ENCODE peak calls at places on chromosome 11, in five cellular contexts. One of them, this sample, is unnamed.
A peak's percentile ranks its signal among the peaks of the same experiment; 100 is the strongest.

GRCh38 chr11:12213920-12214319 is 103.5 kb downstream of the MICAL2 start:
- DNase-seq in fibroblast of villous mesenchyme: peak; percentile 71
- DNase-seq in activated CD8-positive, alpha-beta T cell treated with anti-CD3 and anti-CD28 coated beads for 36 hours: no peak
- DNase-seq in IMR-90: peak; percentile 86
- DNase-seq in choroid plexus epithelial cell: no peak
- DNase-seq in this sample: no peak

GRCh38 chr11:55719608-55720160 is 53.6 kb upstream of the OR5D13 start:
- DNase-seq in fibroblast of villous mesenchyme: no peak
- DNase-seq in activated CD8-positive, alpha-beta T cell treated with anti-CD3 and anti-CD28 coated beads for 36 hours: no peak
- DNase-seq in IMR-90: no peak
- DNase-seq in choroid plexus epithelial cell: no peak
- DNase-seq in this sample: no peak

GRCh38 chr11:123184531-123184930 is 10.5 kb downstream of the CLMP start:
- DNase-seq in fibroblast of villous mesenchyme: no peak
- DNase-seq in activated CD8-positive, alpha-beta T cell treated with anti-CD3 and anti-CD28 coated beads for 36 hours: no peak
- DNase-seq in IMR-90: no peak
- DNase-seq in choroid plexus epithelial cell: no peak
- DNase-seq in this sample: no peak

GRCh38 chr11:61996933-61997332 is 29.5 kb upstream of the FTH1 start:
- DNase-seq in fibroblast of villous mesenchyme: no peak
- DNase-seq in activated CD8-positive, alpha-beta T cell treated with anti-CD3 and anti-CD28 coated beads for 36 hours: no peak
- DNase-seq in IMR-90: no peak
- DNase-seq in choroid plexus epithelial cell: no peak
- DNase-seq in this sample: no peak

GRCh38 chr11:61090092-61090491 is 12.2 kb upstream of the CD5 start:
- DNase-seq in fibroblast of villous mesenchyme: no peak
- DNase-seq in activated CD8-positive, alpha-beta T cell treated with anti-CD3 and anti-CD28 coated beads for 36 hours: no peak
- DNase-seq in IMR-90: no peak
- DNase-seq in choroid plexus epithelial cell: no peak
- DNase-seq in this sample: no peak

GRCh38 chr11:43419460-43419859 is 60.7 kb downstream of the TTC17 start:
- DNase-seq in fibroblast of villous mesenchyme: peak; percentile 52
- DNase-seq in activated CD8-positive, alpha-beta T cell treated with anti-CD3 and anti-CD28 coated beads for 36 hours: peak; percentile 59
- DNase-seq in IMR-90: peak; percentile 53
- DNase-seq in choroid plexus epithelial cell: peak; percentile 75
- DNase-seq in this sample: peak; percentile 34

GRCh38 chr11:76667271-76667818 is 3.2 kb downstream of the LRRC32 start:
- DNase-seq in fibroblast of villous mesenchyme: no peak
- DNase-seq in activated CD8-positive, alpha-beta T cell treated with anti-CD3 and anti-CD28 coated beads for 36 hours: no peak
- DNase-seq in IMR-90: no peak
- DNase-seq in choroid plexus epithelial cell: no peak
- DNase-seq in this sample: no peak

GRCh38 chr11:123751777-123752176 is 2.5 kb downstream of the OR6X1 start:
- DNase-seq in fibroblast of villous mesenchyme: no peak
- DNase-seq in activated CD8-positive, alpha-beta T cell treated with anti-CD3 and anti-CD28 coated beads for 36 hours: no peak
- DNase-seq in IMR-90: no peak
- DNase-seq in choroid plexus epithelial cell: no peak
- DNase-seq in this sample: no peak

GRCh38 chr11:61176446-61176845 is 15.2 kb upstream of the VPS37C start:
- DNase-seq in fibroblast of villous mesenchyme: no peak
- DNase-seq in activated CD8-positive, alpha-beta T cell treated with anti-CD3 and anti-CD28 coated beads for 36 hours: no peak
- DNase-seq in IMR-90: no peak
- DNase-seq in choroid plexus epithelial cell: no peak
- DNase-seq in this sample: no peak

GRCh38 chr11:69526453-69526810 is 45.0 kb downstream of the LINC01488 start:
- DNase-seq in fibroblast of villous mesenchyme: no peak
- DNase-seq in activated CD8-positive, alpha-beta T cell treated with anti-CD3 and anti-CD28 coated beads for 36 hours: no peak
- DNase-seq in IMR-90: no peak
- DNase-seq in choroid plexus epithelial cell: no peak
- DNase-seq in this sample: no peak

GRCh38 chr11:119361056-119361787 is 14.7 kb upstream of the MFRP start:
- DNase-seq in fibroblast of villous mesenchyme: peak; percentile 81
- DNase-seq in activated CD8-positive, alpha-beta T cell treated with anti-CD3 and anti-CD28 coated beads for 36 hours: peak; percentile 56
- DNase-seq in IMR-90: peak; percentile 87
- DNase-seq in choroid plexus epithelial cell: peak; percentile 74
- DNase-seq in this sample: no peak

GRCh38 chr11:61967924-61968757 is 707 bp upstream of the FTH1 start:
- DNase-seq in fibroblast of villous mesenchyme: peak; percentile 38
- DNase-seq in activated CD8-positive, alpha-beta T cell treated with anti-CD3 and anti-CD28 coated beads for 36 hours: peak; percentile 59
- DNase-seq in IMR-90: no peak
- DNase-seq in choroid plexus epithelial cell: no peak
- DNase-seq in this sample: peak; percentile 41

GRCh38 chr11:74680703-74681531 is 50.3 kb downstream of the CHRDL2 start:
- DNase-seq in fibroblast of villous mesenchyme: no peak
- DNase-seq in activated CD8-positive, alpha-beta T cell treated with anti-CD3 and anti-CD28 coated beads for 36 hours: no peak
- DNase-seq in IMR-90: no peak
- DNase-seq in choroid plexus epithelial cell: no peak
- DNase-seq in this sample: no peak

GRCh38 chr11:107783121-107783520 is 71.3 kb upstream of the SLN start:
- DNase-seq in fibroblast of villous mesenchyme: no peak
- DNase-seq in activated CD8-positive, alpha-beta T cell treated with anti-CD3 and anti-CD28 coated beads for 36 hours: no peak
- DNase-seq in IMR-90: peak; percentile 8
- DNase-seq in choroid plexus epithelial cell: no peak
- DNase-seq in this sample: no peak

GRCh38 chr11:4960877-4961276 is 5.4 kb upstream of the OR51A2 start:
- DNase-seq in fibroblast of villous mesenchyme: no peak
- DNase-seq in activated CD8-positive, alpha-beta T cell treated with anti-CD3 and anti-CD28 coated beads for 36 hours: no peak
- DNase-seq in IMR-90: no peak
- DNase-seq in choroid plexus epithelial cell: no peak
- DNase-seq in this sample: no peak

GRCh38 chr11:10348650-10349280 is 43.9 kb downstream of the ADM start:
- DNase-seq in fibroblast of villous mesenchyme: peak; percentile 81
- DNase-seq in activated CD8-positive, alpha-beta T cell treated with anti-CD3 and anti-CD28 coated beads for 36 hours: no peak
- DNase-seq in IMR-90: peak; percentile 84
- DNase-seq in choroid plexus epithelial cell: peak; percentile 74
- DNase-seq in this sample: peak; percentile 33

GRCh38 chr11:66479741-66480115 is 506 bp upstream of the DPP3 start:
- DNase-seq in fibroblast of villous mesenchyme: no peak
- DNase-seq in activated CD8-positive, alpha-beta T cell treated with anti-CD3 and anti-CD28 coated beads for 36 hours: no peak
- DNase-seq in IMR-90: no peak
- DNase-seq in choroid plexus epithelial cell: no peak
- DNase-seq in this sample: no peak

GRCh38 chr11:99645934-99646333 is 625.2 kb downstream of the CNTN5 start:
- DNase-seq in fibroblast of villous mesenchyme: no peak
- DNase-seq in activated CD8-positive, alpha-beta T cell treated with anti-CD3 and anti-CD28 coated beads for 36 hours: no peak
- DNase-seq in IMR-90: no peak
- DNase-seq in choroid plexus epithelial cell: no peak
- DNase-seq in this sample: no peak

GRCh38 chr11:60864856-60865513 is 2.4 kb upstream of the ZP1 start:
- DNase-seq in fibroblast of villous mesenchyme: no peak
- DNase-seq in activated CD8-positive, alpha-beta T cell treated with anti-CD3 and anti-CD28 coated beads for 36 hours: no peak
- DNase-seq in IMR-90: no peak
- DNase-seq in choroid plexus epithelial cell: no peak
- DNase-seq in this sample: no peak

GRCh38 chr11:70482529-70482917 is 84.2 kb downstream of the CTTN start:
- DNase-seq in fibroblast of villous mesenchyme: peak; percentile 3
- DNase-seq in activated CD8-positive, alpha-beta T cell treated with anti-CD3 and anti-CD28 coated beads for 36 hours: no peak
- DNase-seq in IMR-90: peak; percentile 11
- DNase-seq in choroid plexus epithelial cell: peak; percentile 55
- DNase-seq in this sample: no peak

GRCh38 chr11:68128682-68129327 is 7.6 kb upstream of the CHKA start:
- DNase-seq in fibroblast of villous mesenchyme: peak; percentile 94
- DNase-seq in activated CD8-positive, alpha-beta T cell treated with anti-CD3 and anti-CD28 coated beads for 36 hours: no peak
- DNase-seq in IMR-90: peak; percentile 70
- DNase-seq in choroid plexus epithelial cell: peak; percentile 89
- DNase-seq in this sample: peak; percentile 65

GRCh38 chr11:78651923-78652602 is 77.4 kb upstream of the NARS2 start:
- DNase-seq in fibroblast of villous mesenchyme: no peak
- DNase-seq in activated CD8-positive, alpha-beta T cell treated with anti-CD3 and anti-CD28 coated beads for 36 hours: peak; percentile 78
- DNase-seq in IMR-90: no peak
- DNase-seq in choroid plexus epithelial cell: no peak
- DNase-seq in this sample: no peak

GRCh38 chr11:18367431-18367830 is 26.9 kb upstream of the LDHA start:
- DNase-seq in fibroblast of villous mesenchyme: no peak
- DNase-seq in activated CD8-positive, alpha-beta T cell treated with anti-CD3 and anti-CD28 coated beads for 36 hours: no peak
- DNase-seq in IMR-90: peak; percentile 12
- DNase-seq in choroid plexus epithelial cell: peak; percentile 36
- DNase-seq in this sample: no peak

GRCh38 chr11:13242564-13242963 is 35.0 kb upstream of the BMAL1 start:
- DNase-seq in fibroblast of villous mesenchyme: no peak
- DNase-seq in activated CD8-positive, alpha-beta T cell treated with anti-CD3 and anti-CD28 coated beads for 36 hours: no peak
- DNase-seq in IMR-90: no peak
- DNase-seq in choroid plexus epithelial cell: no peak
- DNase-seq in this sample: no peak

GRCh38 chr11:107707128-107707760 is 4.6 kb downstream of the SLN start:
- DNase-seq in fibroblast of villous mesenchyme: no peak
- DNase-seq in activated CD8-positive, alpha-beta T cell treated with anti-CD3 and anti-CD28 coated beads for 36 hours: no peak
- DNase-seq in IMR-90: no peak
- DNase-seq in choroid plexus epithelial cell: no peak
- DNase-seq in this sample: no peak

GRCh38 chr11:63920126-63920869 is 3.3 kb upstream of the RCOR2 start:
- DNase-seq in fibroblast of villous mesenchyme: no peak
- DNase-seq in activated CD8-positive, alpha-beta T cell treated with anti-CD3 and anti-CD28 coated beads for 36 hours: peak; percentile 25
- DNase-seq in IMR-90: no peak
- DNase-seq in choroid plexus epithelial cell: no peak
- DNase-seq in this sample: no peak

GRCh38 chr11:31237819-31238771 is 131.4 kb downstream of the DCDC1 start:
- DNase-seq in fibroblast of villous mesenchyme: no peak
- DNase-seq in activated CD8-positive, alpha-beta T cell treated with anti-CD3 and anti-CD28 coated beads for 36 hours: no peak
- DNase-seq in IMR-90: no peak
- DNase-seq in choroid plexus epithelial cell: peak; percentile 4
- DNase-seq in this sample: no peak

GRCh38 chr11:31240340-31240904 is 129.1 kb downstream of the DCDC1 start:
- DNase-seq in fibroblast of villous mesenchyme: peak; percentile 43
- DNase-seq in activated CD8-positive, alpha-beta T cell treated with anti-CD3 and anti-CD28 coated beads for 36 hours: peak; percentile 23
- DNase-seq in IMR-90: peak; percentile 33
- DNase-seq in choroid plexus epithelial cell: peak; percentile 78
- DNase-seq in this sample: peak; percentile 37

GRCh38 chr11:31233425-31233824 is 136.1 kb downstream of the DCDC1 start:
- DNase-seq in fibroblast of villous mesenchyme: no peak
- DNase-seq in activated CD8-positive, alpha-beta T cell treated with anti-CD3 and anti-CD28 coated beads for 36 hours: no peak
- DNase-seq in IMR-90: no peak
- DNase-seq in choroid plexus epithelial cell: peak; percentile 13
- DNase-seq in this sample: no peak

GRCh38 chr11:31236052-31236652 is 133.4 kb downstream of the DCDC1 start:
- DNase-seq in fibroblast of villous mesenchyme: peak; percentile 2
- DNase-seq in activated CD8-positive, alpha-beta T cell treated with anti-CD3 and anti-CD28 coated beads for 36 hours: no peak
- DNase-seq in IMR-90: no peak
- DNase-seq in choroid plexus epithelial cell: peak; percentile 39
- DNase-seq in this sample: no peak
- TF ChIP-seq CTCF in fibroblast of villous mesenchyme: peak; percentile 16
- TF ChIP-seq CTCF in activated CD8-positive, alpha-beta T cell treated with anti-CD3 and anti-CD28 coated beads for 36 hours: peak; percentile 39
- TF ChIP-seq CTCF in IMR-90: peak; percentile 34
- TF ChIP-seq CTCF in choroid plexus epithelial cell: peak; percentile 46
- TF ChIP-seq CTCF in this sample: no peak

DNA sequence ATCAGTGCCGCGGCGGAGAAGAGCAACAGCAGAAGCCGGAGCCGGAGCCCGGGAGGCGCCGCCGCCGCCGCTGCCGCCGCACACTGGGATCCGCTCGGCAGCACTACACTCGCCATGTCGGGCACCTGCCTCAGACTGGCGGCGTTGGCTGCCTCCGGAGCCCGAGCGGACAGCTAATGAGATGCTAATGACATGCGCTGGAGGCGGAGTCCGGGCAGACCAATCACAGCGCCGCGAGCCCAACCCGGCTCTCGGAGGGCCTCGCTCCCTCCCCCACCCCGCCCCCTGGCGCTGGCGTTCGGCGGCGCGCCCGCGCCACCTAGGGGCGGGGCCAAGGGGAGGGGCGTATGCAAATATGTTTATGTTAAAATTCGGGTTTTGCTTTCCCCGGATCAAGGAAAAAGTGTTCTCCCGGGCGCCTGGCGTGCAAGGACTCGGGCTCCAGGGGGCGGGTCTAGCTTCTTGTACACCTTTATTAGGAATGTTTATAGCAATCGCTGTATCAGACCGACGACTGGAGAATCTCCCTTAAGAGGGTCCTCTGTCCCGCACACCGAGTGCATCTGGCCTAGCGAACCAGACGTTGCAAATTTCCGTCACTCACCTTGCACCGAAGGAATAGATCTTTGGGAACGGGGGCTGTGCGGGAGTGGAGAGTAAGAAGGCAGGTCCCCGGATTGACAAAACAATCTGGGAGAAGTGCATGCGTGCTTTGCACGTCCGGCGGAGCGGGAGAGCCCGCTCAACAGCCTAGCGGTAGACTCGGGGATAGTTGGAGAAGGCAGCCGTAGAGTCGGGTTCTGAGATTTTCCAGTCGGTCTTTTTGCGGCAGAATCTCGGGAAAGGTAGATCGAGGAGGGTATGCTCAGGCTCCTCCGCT is at the start of gene CADM1:
- DNase-seq in fibroblast of villous mesenchyme: peak; percentile 78
- DNase-seq in activated CD8-positive, alpha-beta T cell treated with anti-CD3 and anti-CD28 coated beads for 36 hours: peak; percentile 72
- DNase-seq in IMR-90: peak; percentile 95
- DNase-seq in choroid plexus epithelial cell: peak; percentile 60
- DNase-seq in this sample: peak; percentile 6
- TF ChIP-seq CTCF in fibroblast of villous mesenchyme: peak; percentile 69
- TF ChIP-seq CTCF in activated CD8-positive, alpha-beta T cell treated with anti-CD3 and anti-CD28 coated beads for 36 hours: peak; percentile 59
- TF ChIP-seq CTCF in IMR-90: peak; percentile 80
- TF ChIP-seq CTCF in choroid plexus epithelial cell: peak; percentile 49
- TF ChIP-seq CTCF in this sample: no peak

GRCh38 chr11:27329867-27330632 is 33.0 kb downstream of the CCDC34 start:
- DNase-seq in fibroblast of villous mesenchyme: peak; percentile 19
- DNase-seq in activated CD8-positive, alpha-beta T cell treated with anti-CD3 and anti-CD28 coated beads for 36 hours: no peak
- DNase-seq in IMR-90: no peak
- DNase-seq in choroid plexus epithelial cell: peak; percentile 23
- DNase-seq in this sample: no peak

GRCh38 chr11:27328602-27329001 is 34.4 kb downstream of the CCDC34 start:
- DNase-seq in fibroblast of villous mesenchyme: no peak
- DNase-seq in activated CD8-positive, alpha-beta T cell treated with anti-CD3 and anti-CD28 coated beads for 36 hours: no peak
- DNase-seq in IMR-90: no peak
- DNase-seq in choroid plexus epithelial cell: peak; percentile 19
- DNase-seq in this sample: no peak

GRCh38 chr11:27331984-27332383 is 31.0 kb downstream of the CCDC34 start:
- DNase-seq in fibroblast of villous mesenchyme: peak; percentile 49
- DNase-seq in activated CD8-positive, alpha-beta T cell treated with anti-CD3 and anti-CD28 coated beads for 36 hours: no peak
- DNase-seq in IMR-90: peak; percentile 65
- DNase-seq in choroid plexus epithelial cell: peak; percentile 65
- DNase-seq in this sample: no peak

DNA sequence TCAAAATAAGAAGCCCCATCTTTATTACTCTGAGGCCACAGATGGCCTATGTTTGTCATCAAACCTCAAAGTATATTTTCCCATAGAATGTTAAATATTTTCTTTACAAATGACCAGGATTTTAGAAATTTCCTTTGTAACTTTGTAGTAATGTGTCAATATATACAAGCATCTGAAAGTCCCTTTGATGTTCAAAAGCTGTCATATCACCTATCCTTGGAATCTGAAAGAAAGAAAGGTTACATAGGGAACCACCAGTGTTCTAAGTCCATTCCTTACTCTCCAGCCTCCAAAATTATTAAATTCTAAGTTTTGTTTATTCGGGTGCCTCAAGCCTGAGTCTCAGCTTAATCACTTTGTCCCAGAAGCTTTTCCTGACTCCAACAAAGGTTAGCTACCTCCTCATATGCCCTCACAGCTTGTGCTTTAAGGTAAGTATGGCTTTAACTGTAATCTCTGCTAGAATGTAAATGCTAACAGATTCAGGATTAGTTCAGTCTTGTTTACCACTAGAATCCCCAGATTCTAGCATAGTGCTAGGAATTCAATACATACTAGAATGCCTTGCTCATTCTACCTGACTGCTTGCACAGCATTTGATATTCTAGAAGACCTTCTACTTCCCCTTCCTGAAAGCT is 32.3 kb downstream of the CCDC34 start:
- DNase-seq in fibroblast of villous mesenchyme: no peak
- DNase-seq in activated CD8-positive, alpha-beta T cell treated with anti-CD3 and anti-CD28 coated beads for 36 hours: no peak
- DNase-seq in IMR-90: no peak
- DNase-seq in choroid plexus epithelial cell: no peak
- DNase-seq in this sample: no peak
- TF ChIP-seq CTCF in fibroblast of villous mesenchyme: no peak
- TF ChIP-seq CTCF in activated CD8-positive, alpha-beta T cell treated with anti-CD3 and anti-CD28 coated beads for 36 hours: no peak
- TF ChIP-seq CTCF in IMR-90: no peak
- TF ChIP-seq CTCF in choroid plexus epithelial cell: no peak
- TF ChIP-seq CTCF in this sample: no peak

GRCh38 chr11:35412285-35412684 is 7.1 kb downstream of the SLC1A2 start:
- DNase-seq in fibroblast of villous mesenchyme: no peak
- DNase-seq in activated CD8-positive, alpha-beta T cell treated with anti-CD3 and anti-CD28 coated beads for 36 hours: no peak
- DNase-seq in IMR-90: peak; percentile 25
- DNase-seq in choroid plexus epithelial cell: no peak
- DNase-seq in this sample: no peak
- TF ChIP-seq CTCF in fibroblast of villous mesenchyme: peak; percentile 43
- TF ChIP-seq CTCF in activated CD8-positive, alpha-beta T cell treated with anti-CD3 and anti-CD28 coated beads for 36 hours: peak; percentile 41
- TF ChIP-seq CTCF in IMR-90: peak; percentile 43
- TF ChIP-seq CTCF in choroid plexus epithelial cell: peak; percentile 60
- TF ChIP-seq CTCF in this sample: peak; percentile 53

This sample was measured in Calu3.